ENCODE peak calls at places on chromosomes 16 and 17, in seven cellular contexts. S, I, M, K, J, E and W are unnamed samples.

GRCh38 chr16:53465606-53466290 is 31.5 kb downstream of the RBL2 start:
- DNase-seq in M (peak; percentile 30), E (peak; percentile 82), K (no peak), J (no peak), I (peak; percentile 51), S (no peak), W (no peak)

GRCh38 chr16:19432429-19432828 is 14.7 kb downstream of the TMC5 start:
- DNase-seq in I (no peak), J (no peak), S (no peak), K (no peak), E (no peak), M (peak; percentile 39), W (no peak)

GRCh38 chr16:12147681-12148479 is 171.3 kb downstream of the SNX29 start:
- DNase-seq in M (no peak), J (no peak), K (peak; percentile 25), S (peak; percentile 93), I (no peak), E (no peak), W (no peak)

GRCh38 chr17:26765860-26766709 is 527.8 kb upstream of the WSB1 start:
- DNase-seq in I (no peak), M (no peak), J (no peak), K (no peak), S (no peak), E (no peak), W (no peak)

GRCh38 chr16:50093607-50094570 is 28.1 kb downstream of the HEATR3 start:
- DNase-seq in M (peak; percentile 54), S (no peak), J (peak; percentile 73), I (no peak), E (peak; percentile 28), K (peak; percentile 54), W (no peak)

GRCh38 chr16:86628614-86629013 is 50.3 kb downstream of the FOXL1 start:
- DNase-seq in E (no peak), M (no peak), J (no peak), I (no peak), S (no peak), K (no peak), W (no peak)

GRCh38 chr16:10782628-10783027 is 36.0 kb downstream of the TVP23A start:
- DNase-seq in M (no peak), I (no peak), K (no peak), J (no peak), S (no peak), E (no peak), W (no peak)

GRCh38 chr17:42361781-42362186 is 26.5 kb downstream of the STAT3 start:
- DNase-seq in S (no peak), J (no peak), M (no peak), E (no peak), K (no peak), I (no peak), W (no peak)

GRCh38 chr17:8922451-8922850 is 43.1 kb downstream of the PIK3R5 start:
- DNase-seq in M (no peak), I (peak; percentile 49), K (no peak), E (peak; percentile 97), J (peak; percentile 36), S (no peak), W (no peak)

GRCh38 chr17:76074390-76075363 is at the start of gene GALR2:
- DNase-seq in S (no peak), J (no peak), M (no peak), K (no peak), E (no peak), I (no peak), W (no peak)

GRCh38 chr16:68069511-68070248 is 15.5 kb upstream of the NFATC3 start:
- DNase-seq in S (no peak), I (no peak), E (no peak), M (peak; percentile 78), K (peak; percentile 60), J (no peak), W (no peak)

GRCh38 chr17:42526031-42526444 is 10.0 kb upstream of the NAGLU start:
- DNase-seq in M (peak; percentile 31), E (peak; percentile 21), I (no peak), J (no peak), S (no peak), K (peak; percentile 51), W (no peak)

GRCh38 chr17:2181206-2181983 is 122.2 kb downstream of the SMG6 start:
- DNase-seq in K (peak; percentile 76), S (no peak), M (no peak), J (no peak), I (peak; percentile 88), E (peak; percentile 95), W (no peak)

GRCh38 chr17:62706598-62707424 is 79.3 kb downstream of the MRC2 start:
- DNase-seq in E (no peak), J (no peak), I (no peak), S (no peak), M (no peak), K (no peak), W (no peak)

GRCh38 chr16:68035227-68035626 is 12.1 kb downstream of the DUS2 start:
- DNase-seq in M (no peak), I (no peak), S (no peak), K (no peak), E (no peak), J (no peak), W (no peak)

GRCh38 chr16:67277294-67277998 is 1.9 kb upstream of the PLEKHG4 start:
- DNase-seq in E (peak; percentile 99), S (no peak), J (peak; percentile 28), I (peak; percentile 96), K (no peak), M (peak; percentile 24), W (no peak)

DNA sequence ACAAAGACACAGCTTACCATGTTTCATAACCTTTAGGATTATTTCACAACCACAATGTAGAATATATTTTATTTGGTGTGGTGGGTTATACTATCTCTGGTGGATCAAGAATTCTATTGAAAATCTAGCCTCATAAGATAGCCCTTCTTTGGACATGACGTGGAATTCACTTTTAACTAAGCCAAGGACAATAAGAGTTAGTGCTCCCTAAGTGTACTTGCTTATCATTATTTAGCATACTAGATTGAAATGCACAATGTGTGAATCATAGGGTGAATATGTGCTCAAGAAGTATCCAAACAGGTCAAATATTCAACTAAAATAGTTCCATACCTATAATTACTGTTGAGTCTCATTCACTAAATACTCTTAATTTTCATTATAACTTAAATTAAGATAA is 1179.5 kb upstream of the GOT2 start:
- DNase-seq in S (no peak), E (no peak), I (no peak), M (no peak), K (no peak), J (no peak), W (no peak)
- H3K27ac ChIP-seq in S (no peak overlapping the region), E (no peak overlapping the region), I (no peak overlapping the region), M (no peak overlapping the region), K (no peak overlapping the region), J (no peak overlapping the region), W (no peak overlapping the region)

GRCh38 chr16:57616241-57616640 is 12.2 kb upstream of the ADGRG1 start:
- DNase-seq in K (no peak), S (no peak), I (no peak), M (no peak), J (no peak), E (no peak), W (no peak)
- H3K27ac ChIP-seq in K (no peak overlapping the region), S (no peak overlapping the region), I (no peak overlapping the region), M (no peak overlapping the region), J (no peak overlapping the region), E (no peak overlapping the region), W (no peak overlapping the region)

GRCh38 chr16:89334050-89334449 is 116.5 kb downstream of the ZNF778 start:
- DNase-seq in K (no peak), S (no peak), J (no peak), I (no peak), E (no peak), M (no peak), W (no peak)
- H3K27ac ChIP-seq in K (peak overlapping the region; percentile 85), S (peak overlapping the region; percentile 37), J (peak overlapping the region; percentile 77), I (peak overlapping the region; percentile 90), E (peak overlapping the region; percentile 79), M (peak overlapping the region; percentile 17), W (peak overlapping the region; percentile 44)

GRCh38 chr17:59725691-59726090 is 18.2 kb downstream of the VMP1 start:
- DNase-seq in M (no peak), S (no peak), I (no peak), E (peak; percentile 73), K (no peak), J (no peak), W (no peak)

GRCh38 chr17:59719526-59719925 is 12.1 kb downstream of the VMP1 start:
- DNase-seq in J (no peak), M (no peak), E (no peak), K (no peak), S (no peak), I (no peak), W (no peak)

GRCh38 chr17:59723041-59723440 is 15.6 kb downstream of the VMP1 start:
- DNase-seq in M (no peak), K (no peak), I (no peak), J (no peak), S (no peak), E (no peak), W (no peak)

GRCh38 chr17:59722623-59723022 is 15.2 kb downstream of the VMP1 start:
- DNase-seq in M (no peak), J (no peak), I (no peak), K (no peak), E (no peak), S (no peak), W (no peak)

GRCh38 chr17:59723607-59724006 is 16.2 kb downstream of the VMP1 start:
- DNase-seq in E (no peak), S (no peak), I (no peak), M (no peak), K (no peak), J (no peak), W (no peak)
- H3K27ac ChIP-seq in E (no peak overlapping the region), S (no peak overlapping the region), I (no peak overlapping the region), M (no peak overlapping the region), K (no peak overlapping the region), J (peak overlapping the region; percentile 76), W (no peak overlapping the region)

GRCh38 chr17:17504341-17505140 is 8.3 kb upstream of the RASD1 start:
- DNase-seq in I (no peak), M (no peak), K (no peak), E (no peak), S (no peak), J (no peak), W (no peak)

GRCh38 chr17:17505151-17505550 is 9.0 kb upstream of the RASD1 start:
- DNase-seq in J (no peak), I (no peak), E (no peak), M (no peak), K (no peak), S (no peak), W (no peak)

GRCh38 chr17:17505610-17506171 is 9.5 kb upstream of the RASD1 start:
- DNase-seq in I (no peak), K (no peak), J (no peak), S (no peak), E (no peak), M (no peak), W (no peak)

GRCh38 chr17:17502741-17503565 is 6.8 kb upstream of the RASD1 start:
- DNase-seq in J (no peak), S (no peak), I (no peak), M (no peak), E (no peak), K (peak; percentile 5), W (no peak)

DNA sequence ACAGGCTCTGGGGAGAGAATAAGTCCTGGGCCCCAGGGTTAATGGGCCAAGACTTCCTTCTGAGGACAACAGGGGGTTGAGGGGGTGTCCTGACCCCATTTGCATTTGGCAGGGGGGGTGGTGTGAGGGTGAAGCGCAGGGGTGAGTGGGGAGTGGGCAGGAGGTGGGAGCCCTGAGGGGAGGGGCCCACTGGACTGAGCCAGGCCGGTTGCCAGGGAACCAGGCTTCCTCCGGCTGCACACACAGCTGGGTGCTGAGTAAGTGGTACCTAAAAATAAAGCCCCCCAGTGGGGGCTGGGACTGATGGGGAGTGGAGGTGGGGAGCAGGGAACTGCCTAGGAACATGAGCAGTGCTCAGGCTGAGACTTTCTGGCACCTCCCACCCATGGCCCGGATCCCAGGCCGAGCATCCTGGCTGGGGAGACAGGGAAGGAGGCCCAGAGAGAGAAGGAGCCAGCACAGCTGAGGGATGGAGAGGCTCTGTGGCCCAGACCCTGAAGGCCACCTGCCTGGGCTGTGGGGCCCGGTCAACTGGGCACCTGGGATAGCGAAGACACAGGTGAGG is 7.5 kb upstream of the RASD1 start:
- DNase-seq in J (no peak), S (no peak), M (no peak), K (peak; percentile 24), E (no peak), I (no peak), W (peak; percentile 27)
- H3K27ac ChIP-seq in J (no peak overlapping the region), S (no peak overlapping the region), M (no peak overlapping the region), K (no peak overlapping the region), E (no peak overlapping the region), I (no peak overlapping the region), W (no peak overlapping the region)